ENCODE peak calls at places on chromosomes 6 and 20, in five cellular contexts. One of them, this sample, is unnamed.

GRCh38 chr6:45698046-45698445 is 317.6 kb downstream of the CLIC5 start:
- DNase-seq in body of pancreas: no peak
- DNase-seq in heart right ventricle: no peak
- DNase-seq in small intestine: no peak
- DNase-seq in left ventricle myocardium inferior: no peak
- DNase-seq in this sample: no peak

GRCh38 chr6:40928738-40929137 is 110.3 kb downstream of the UNC5CL start:
- DNase-seq in body of pancreas: no peak
- DNase-seq in left ventricle myocardium inferior: no peak
- DNase-seq in small intestine: no peak
- DNase-seq in heart right ventricle: no peak
- DNase-seq in this sample: no peak

GRCh38 chr6:45590751-45591184 is 213.0 kb upstream of the SUPT3H start:
- DNase-seq in heart right ventricle: no peak
- DNase-seq in body of pancreas: no peak
- DNase-seq in small intestine: no peak
- DNase-seq in left ventricle myocardium inferior: no peak
- DNase-seq in this sample: no peak

GRCh38 chr6:11848852-11849731 is 70.5 kb upstream of the ADTRP start:
- DNase-seq in heart right ventricle: no peak
- DNase-seq in body of pancreas: no peak
- DNase-seq in left ventricle myocardium inferior: no peak
- DNase-seq in small intestine: peak; percentile 5
- DNase-seq in this sample: no peak

GRCh38 chr20:7723284-7723683 is 217.0 kb downstream of the HAO1 start:
- DNase-seq in left ventricle myocardium inferior: no peak
- DNase-seq in body of pancreas: no peak
- DNase-seq in heart right ventricle: no peak
- DNase-seq in small intestine: no peak
- DNase-seq in this sample: no peak

GRCh38 chr6:41505084-41506049 is 40.8 kb upstream of the FOXP4 start:
- DNase-seq in body of pancreas: peak; percentile 54
- DNase-seq in small intestine: peak; percentile 32
- DNase-seq in left ventricle myocardium inferior: peak; percentile 83
- DNase-seq in heart right ventricle: peak; percentile 77
- DNase-seq in this sample: peak; percentile 71

GRCh38 chr6:108541843-108542795 is 18.6 kb upstream of the FOXO3 start:
- DNase-seq in heart right ventricle: peak; percentile 72
- DNase-seq in body of pancreas: peak; percentile 79
- DNase-seq in small intestine: peak; percentile 85
- DNase-seq in left ventricle myocardium inferior: peak; percentile 39
- DNase-seq in this sample: peak; percentile 82

GRCh38 chr20:58709703-58710039 is 17.1 kb downstream of the NPEPL1 start:
- DNase-seq in heart right ventricle: no peak
- DNase-seq in left ventricle myocardium inferior: no peak
- DNase-seq in small intestine: no peak
- DNase-seq in body of pancreas: no peak
- DNase-seq in this sample: no peak

GRCh38 chr6:169850746-169851145 is 99.3 kb downstream of the ERMARD start:
- DNase-seq in small intestine: no peak
- DNase-seq in left ventricle myocardium inferior: no peak
- DNase-seq in body of pancreas: no peak
- DNase-seq in heart right ventricle: no peak
- DNase-seq in this sample: no peak

GRCh38 chr6:28979679-28980078 is 25.4 kb downstream of the ZNF311 start:
- DNase-seq in left ventricle myocardium inferior: no peak
- DNase-seq in body of pancreas: no peak
- DNase-seq in small intestine: no peak
- DNase-seq in heart right ventricle: no peak
- DNase-seq in this sample: no peak

GRCh38 chr6:16109659-16110300 is 19.1 kb upstream of the MYLIP start:
- DNase-seq in body of pancreas: no peak
- DNase-seq in heart right ventricle: no peak
- DNase-seq in small intestine: no peak
- DNase-seq in left ventricle myocardium inferior: no peak
- DNase-seq in this sample: no peak

GRCh38 chr6:25942561-25943147 is 12.2 kb upstream of the SLC17A2 start:
- DNase-seq in small intestine: peak; percentile 56
- DNase-seq in heart right ventricle: no peak
- DNase-seq in left ventricle myocardium inferior: no peak
- DNase-seq in body of pancreas: no peak
- DNase-seq in this sample: peak; percentile 21

GRCh38 chr6:159728552-159728951 is 1.2 kb downstream of the WTAP start:
- DNase-seq in small intestine: peak; percentile 13
- DNase-seq in body of pancreas: no peak
- DNase-seq in heart right ventricle: no peak
- DNase-seq in left ventricle myocardium inferior: no peak
- DNase-seq in this sample: no peak

GRCh38 chr6:156776470-156776840 is 723 bp upstream of the ARID1B start:
- DNase-seq in body of pancreas: no peak
- DNase-seq in left ventricle myocardium inferior: no peak
- DNase-seq in heart right ventricle: no peak
- DNase-seq in small intestine: peak; percentile 70
- DNase-seq in this sample: no peak

GRCh38 chr6:90393232-90393884 is 96.7 kb upstream of the BACH2 start:
- DNase-seq in body of pancreas: peak; percentile 63
- DNase-seq in heart right ventricle: peak; percentile 54
- DNase-seq in left ventricle myocardium inferior: no peak
- DNase-seq in small intestine: peak; percentile 35
- DNase-seq in this sample: peak; percentile 76

GRCh38 chr6:15088904-15089568 is 156.8 kb upstream of the JARID2 start:
- DNase-seq in left ventricle myocardium inferior: no peak
- DNase-seq in small intestine: peak; percentile 13
- DNase-seq in heart right ventricle: no peak
- DNase-seq in body of pancreas: no peak
- DNase-seq in this sample: no peak

GRCh38 chr6:20438462-20439070 is 36.9 kb downstream of the E2F3 start:
- DNase-seq in left ventricle myocardium inferior: no peak
- DNase-seq in small intestine: no peak
- DNase-seq in body of pancreas: no peak
- DNase-seq in heart right ventricle: no peak
- DNase-seq in this sample: peak; percentile 56

GRCh38 chr6:73521351-73522254 is 771 bp upstream of the EEF1A1 start:
- DNase-seq in left ventricle myocardium inferior: peak; percentile 71
- DNase-seq in heart right ventricle: peak; percentile 86
- DNase-seq in small intestine: peak; percentile 100
- DNase-seq in body of pancreas: no peak
- DNase-seq in this sample: no peak

GRCh38 chr6:40912158-40912946 is 126.7 kb downstream of the UNC5CL start:
- DNase-seq in small intestine: peak; percentile 94
- DNase-seq in body of pancreas: peak; percentile 76
- DNase-seq in heart right ventricle: peak; percentile 57
- DNase-seq in left ventricle myocardium inferior: no peak
- DNase-seq in this sample: peak; percentile 51

GRCh38 chr6:137806914-137807682 is 60.0 kb upstream of the TNFAIP3 start:
- DNase-seq in body of pancreas: no peak
- DNase-seq in left ventricle myocardium inferior: no peak
- DNase-seq in heart right ventricle: no peak
- DNase-seq in small intestine: no peak
- DNase-seq in this sample: no peak

GRCh38 chr6:121828567-121828966 is 393.1 kb downstream of the GJA1 start:
- DNase-seq in body of pancreas: no peak
- DNase-seq in small intestine: no peak
- DNase-seq in left ventricle myocardium inferior: no peak
- DNase-seq in heart right ventricle: no peak
- DNase-seq in this sample: no peak

GRCh38 chr6:43836507-43836906 is 66.5 kb downstream of the VEGFA start:
- DNase-seq in heart right ventricle: no peak
- DNase-seq in body of pancreas: no peak
- DNase-seq in left ventricle myocardium inferior: no peak
- DNase-seq in small intestine: no peak
- DNase-seq in this sample: no peak

GRCh38 chr20:40442181-40442963 is 246.7 kb downstream of the MAFB start:
- DNase-seq in small intestine: no peak
- DNase-seq in body of pancreas: no peak
- DNase-seq in left ventricle myocardium inferior: no peak
- DNase-seq in heart right ventricle: no peak
- DNase-seq in this sample: peak; percentile 48

GRCh38 chr20:55592866-55593265 is 412.5 kb downstream of the CBLN4 start:
- DNase-seq in heart right ventricle: no peak
- DNase-seq in left ventricle myocardium inferior: no peak
- DNase-seq in small intestine: no peak
- DNase-seq in body of pancreas: no peak
- DNase-seq in this sample: no peak

GRCh38 chr20:2141592-2142575 is 40.3 kb downstream of the STK35 start:
- DNase-seq in body of pancreas: no peak
- DNase-seq in small intestine: no peak
- DNase-seq in left ventricle myocardium inferior: no peak
- DNase-seq in heart right ventricle: no peak
- DNase-seq in this sample: no peak

GRCh38 chr20:2140561-2140960 is 38.9 kb downstream of the STK35 start:
- DNase-seq in body of pancreas: no peak
- DNase-seq in heart right ventricle: peak; percentile 80
- DNase-seq in left ventricle myocardium inferior: peak; percentile 73
- DNase-seq in small intestine: no peak
- DNase-seq in this sample: no peak

GRCh38 chr20:2137552-2138201 is 36.0 kb downstream of the STK35 start:
- DNase-seq in left ventricle myocardium inferior: no peak
- DNase-seq in heart right ventricle: no peak
- DNase-seq in small intestine: no peak
- DNase-seq in body of pancreas: no peak
- DNase-seq in this sample: no peak

GRCh38 chr20:2139736-2140135 is 38.1 kb downstream of the STK35 start:
- DNase-seq in body of pancreas: no peak
- DNase-seq in small intestine: no peak
- DNase-seq in heart right ventricle: no peak
- DNase-seq in left ventricle myocardium inferior: no peak
- DNase-seq in this sample: no peak

GRCh38 chr20:2139250-2139649 is 37.6 kb downstream of the STK35 start:
- DNase-seq in small intestine: no peak
- DNase-seq in heart right ventricle: no peak
- DNase-seq in body of pancreas: no peak
- DNase-seq in left ventricle myocardium inferior: no peak
- DNase-seq in this sample: peak; percentile 39
- H3K4me1 ChIP-seq in small intestine: no peaks in the 10 kb centered on the region
- H3K4me1 ChIP-seq in heart right ventricle: peaks cover 96% of the 10 kb centered on the region
- H3K4me1 ChIP-seq in body of pancreas: no peaks in the 10 kb centered on the region
- H3K4me1 ChIP-seq in left ventricle myocardium inferior: peaks cover 99% of the 10 kb centered on the region
- H3K4me1 ChIP-seq in this sample: peaks cover 19% of the 10 kb centered on the region

DNA sequence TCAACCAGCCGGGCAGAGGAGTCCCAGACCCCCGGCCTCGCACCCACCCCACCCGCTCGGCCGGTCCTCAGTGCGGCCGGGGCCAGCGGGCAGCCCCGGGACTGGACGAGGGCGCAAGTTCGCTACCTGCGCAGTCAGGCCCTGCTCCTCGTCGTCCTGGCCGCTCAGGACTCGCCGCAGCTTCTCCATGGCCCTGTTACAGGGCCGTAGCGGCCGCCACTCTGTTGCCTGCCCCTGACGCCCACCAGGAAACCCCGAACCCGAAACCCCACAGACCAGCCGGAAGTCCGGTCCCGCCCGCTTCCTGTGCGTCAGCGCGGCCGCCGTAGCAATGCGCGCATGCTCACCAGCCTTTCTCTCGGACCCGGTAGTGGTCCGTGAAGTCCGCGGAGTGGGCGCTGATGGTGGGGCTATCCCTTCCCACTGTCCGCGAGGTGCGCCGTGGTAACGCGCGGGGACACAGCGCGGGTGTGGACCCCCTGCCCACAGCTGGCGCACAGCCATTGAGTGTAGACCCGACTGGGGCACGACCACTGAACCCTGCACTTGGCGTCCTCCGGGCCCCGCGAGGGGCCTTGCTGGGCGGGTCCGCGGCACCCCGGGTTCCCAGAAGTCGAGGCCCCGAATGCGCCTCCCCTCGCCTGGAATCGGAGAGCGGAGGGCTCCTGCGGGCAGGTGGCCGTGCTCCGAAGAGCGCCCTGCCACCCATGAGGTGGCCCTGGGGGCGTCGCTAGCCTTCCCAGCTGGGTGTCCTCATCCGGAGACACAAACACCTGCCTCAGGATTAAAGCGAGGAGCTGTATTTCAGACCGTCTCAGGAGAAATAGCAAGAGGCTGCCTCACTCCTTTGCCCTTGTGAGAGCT is at the start of gene SFT2D1:
- DNase-seq in left ventricle myocardium inferior: peak; percentile 89
- DNase-seq in heart right ventricle: peak; percentile 92
- DNase-seq in body of pancreas: peak; percentile 79
- DNase-seq in small intestine: peak; percentile 78
- DNase-seq in this sample: peak; percentile 85
- H3K4me1 ChIP-seq in left ventricle myocardium inferior: peaks cover 57% of the 10 kb centered on the region
- H3K4me1 ChIP-seq in heart right ventricle: peaks cover 50% of the 10 kb centered on the region
- H3K4me1 ChIP-seq in body of pancreas: peaks cover 34% of the 10 kb centered on the region
- H3K4me1 ChIP-seq in small intestine: peaks cover 8% of the 10 kb centered on the region
- H3K4me1 ChIP-seq in this sample: peaks cover 4% of the 10 kb centered on the region

DNA sequence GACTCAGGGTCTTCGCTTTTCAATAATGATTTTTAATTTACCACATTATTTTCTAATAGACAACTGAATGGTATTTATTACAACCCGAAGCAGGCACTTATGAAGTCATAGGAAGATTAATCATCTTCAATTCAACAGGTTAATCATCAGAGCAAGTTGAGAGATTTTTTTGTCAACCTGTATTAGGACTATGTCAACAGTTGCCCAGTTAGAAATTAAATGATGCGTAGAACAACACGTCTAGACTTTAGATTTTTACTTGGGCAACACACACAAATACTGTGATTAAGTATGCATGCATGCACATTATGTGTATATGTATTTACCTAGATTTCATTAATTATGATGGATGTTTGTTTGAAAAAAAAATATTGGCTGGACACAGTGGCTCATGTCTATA is 4.3 kb downstream of the ILRUN start:
- DNase-seq in left ventricle myocardium inferior: no peak
- DNase-seq in small intestine: no peak
- DNase-seq in heart right ventricle: no peak
- DNase-seq in body of pancreas: no peak
- DNase-seq in this sample: no peak
- H3K4me1 ChIP-seq in left ventricle myocardium inferior: peaks cover 77% of the 10 kb centered on the region
- H3K4me1 ChIP-seq in small intestine: peaks cover 2% of the 10 kb centered on the region
- H3K4me1 ChIP-seq in heart right ventricle: peaks cover 48% of the 10 kb centered on the region
- H3K4me1 ChIP-seq in body of pancreas: peaks cover 37% of the 10 kb centered on the region
- H3K4me1 ChIP-seq in this sample: peaks cover 7% of the 10 kb centered on the region

GRCh38 chr6:132865364-132865763 is 51.0 kb downstream of the RPS12 start:
- DNase-seq in small intestine: no peak
- DNase-seq in heart right ventricle: no peak
- DNase-seq in left ventricle myocardium inferior: no peak
- DNase-seq in body of pancreas: no peak
- DNase-seq in this sample: no peak

GRCh38 chr6:132872923-132873322 is 58.6 kb downstream of the RPS12 start:
- DNase-seq in heart right ventricle: no peak
- DNase-seq in body of pancreas: no peak
- DNase-seq in left ventricle myocardium inferior: no peak
- DNase-seq in small intestine: no peak
- DNase-seq in this sample: no peak

GRCh38 chr6:132867055-132867454 is 52.7 kb downstream of the RPS12 start:
- DNase-seq in small intestine: no peak
- DNase-seq in heart right ventricle: no peak
- DNase-seq in left ventricle myocardium inferior: no peak
- DNase-seq in body of pancreas: no peak
- DNase-seq in this sample: peak; percentile 38

GRCh38 chr6:132863895-132864294 is 49.5 kb downstream of the RPS12 start:
- DNase-seq in heart right ventricle: no peak
- DNase-seq in left ventricle myocardium inferior: no peak
- DNase-seq in body of pancreas: no peak
- DNase-seq in small intestine: no peak
- DNase-seq in this sample: no peak

DNA sequence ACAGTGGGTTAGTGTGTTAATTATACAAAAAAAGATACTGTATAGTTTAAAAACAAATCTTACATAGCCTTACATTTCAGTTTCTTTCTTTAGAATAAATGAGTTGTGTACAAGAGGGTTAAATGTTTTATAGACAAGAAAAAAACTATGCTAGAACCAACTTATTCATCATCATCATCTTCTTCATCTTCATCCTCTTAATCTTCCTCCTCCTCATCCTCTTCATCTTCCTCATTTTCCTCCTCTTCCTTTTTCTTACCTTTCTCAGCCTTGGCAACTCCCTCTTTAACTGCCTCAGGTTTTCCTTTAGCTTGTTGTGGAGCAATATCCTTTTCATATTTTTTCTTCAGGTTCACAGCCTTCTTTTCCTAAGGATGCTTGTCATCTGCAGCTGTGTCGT is 53.7 kb downstream of the RPS12 start:
- DNase-seq in heart right ventricle: no peak
- DNase-seq in body of pancreas: no peak
- DNase-seq in left ventricle myocardium inferior: no peak
- DNase-seq in small intestine: no peak
- DNase-seq in this sample: no peak
- H3K4me1 ChIP-seq in heart right ventricle: no peaks in the 10 kb centered on the region
- H3K4me1 ChIP-seq in body of pancreas: no peaks in the 10 kb centered on the region
- H3K4me1 ChIP-seq in left ventricle myocardium inferior: no peaks in the 10 kb centered on the region
- H3K4me1 ChIP-seq in small intestine: no peaks in the 10 kb centered on the region
- H3K4me1 ChIP-seq in this sample: peaks cover 23% of the 10 kb centered on the region

This sample was measured in neural progenitor cell.